ENCODE peak calls at places on chromosomes 2 and 18, in eight cellular contexts. N, U, T, L, E, B, D and K are unnamed samples.

GRCh38 chr2:231530099-231531085 is at the start of gene NMUR1:
- DNase-seq in E (no peak), B (peak), D (peak), U (peak), T (peak), L (peak), N (peak), K (peak)

GRCh38 chr2:46836295-46837111 is 79.1 kb downstream of the MCFD2 start:
- DNase-seq in N (no peak), L (no peak), U (no peak), E (no peak), D (peak), B (no peak), T (peak), K (no peak)

GRCh38 chr2:216633616-216634316 is 546 bp downstream of the IGFBP2 start:
- DNase-seq in L (no peak), U (peak), D (no peak), E (peak), N (no peak), B (no peak), T (peak), K (peak)

GRCh38 chr2:203798296-203799157 is 69.0 kb upstream of the CTLA4 start:
- DNase-seq in U (no peak), E (no peak), L (no peak), D (no peak), N (no peak), T (no peak), B (no peak), K (no peak)

GRCh38 chr2:27067385-27067784 is 4.1 kb downstream of the OST4 start:
- DNase-seq in T (no peak), L (no peak), B (no peak), D (no peak), N (no peak), E (no peak), U (no peak), K (no peak)

GRCh38 chr2:239369631-239370161 is 31.1 kb downstream of the HDAC4 start:
- DNase-seq in N (peak), T (no peak), E (no peak), U (no peak), D (no peak), L (peak), B (peak), K (no peak)

GRCh38 chr2:178804791-178805190 is 2.4 kb downstream of the TTN start:
- DNase-seq in T (no peak), L (no peak), B (peak), E (no peak), U (no peak), D (peak), N (no peak), K (no peak)

GRCh38 chr2:196330645-196331044 is 159.3 kb upstream of the STK17B start:
- DNase-seq in N (no peak), U (no peak), B (no peak), L (no peak), D (peak), T (no peak), E (no peak), K (no peak)

GRCh38 chr2:46232860-46233259 is 64.3 kb upstream of the EPAS1 start:
- DNase-seq in L (no peak), T (peak), B (no peak), N (no peak), D (peak), U (no peak), E (no peak), K (no peak)

GRCh38 chr2:98769784-98770183 is 38.9 kb upstream of the MGAT4A start:
- DNase-seq in B (no peak), L (no peak), E (peak), U (no peak), N (no peak), T (no peak), D (no peak), K (no peak)

GRCh38 chr18:78986018-78986481 is 6.4 kb downstream of the SALL3 start:
- DNase-seq in L (no peak), B (no peak), T (no peak), D (peak), N (no peak), U (peak), E (no peak), K (peak)

GRCh38 chr18:14999085-14999975 is 251.4 kb downstream of the ANKRD30B start:
- DNase-seq in T (no peak), N (no peak), E (no peak), B (no peak), D (no peak), U (no peak), L (no peak), K (no peak)

GRCh38 chr2:112706170-112706664 is 14.6 kb upstream of the NT5DC4 start:
- DNase-seq in E (no peak), N (peak), U (no peak), T (no peak), L (no peak), D (peak), B (no peak), K (no peak)

GRCh38 chr2:136065384-136065783 is 52.6 kb downstream of the CXCR4 start:
- DNase-seq in N (no peak), D (peak), U (no peak), E (no peak), L (no peak), B (no peak), T (no peak), K (no peak)

GRCh38 chr18:73669299-73669698 is 478.3 kb downstream of the FBXO15 start:
- DNase-seq in U (peak), T (peak), D (peak), N (no peak), E (no peak), L (no peak), B (no peak), K (no peak)

GRCh38 chr2:223944166-223944703 is 900 bp downstream of the WDFY1 start:
- DNase-seq in L (no peak), E (no peak), D (no peak), T (peak), B (peak), U (peak), N (peak), K (peak)

GRCh38 chr2:42124051-42124813 is 44.9 kb upstream of the EML4 start:
- DNase-seq in U (no peak), E (no peak), D (no peak), L (no peak), B (peak), N (no peak), T (no peak), K (no peak)

GRCh38 chr2:220930542-220931076 is 641.5 kb downstream of the EPHA4 start:
- DNase-seq in T (no peak), E (no peak), U (peak), B (no peak), N (no peak), L (no peak), D (no peak), K (no peak)